ENCODE peak calls at places on chromosome 2, in eight cellular contexts. M is breast epithelium, X is iPS-NIHi11, J is type B pancreatic cell, B is neural crest cell, E is astrocyte of the spinal cord, R is fibroblast of mammary gland, A is colonic mucosa. V is an unnamed sample.

GRCh38 chr2:9333591-9334171 is 89.6 kb downstream of the ITGB1BP1 start:
- DNase-seq in M (peak), X (peak), J (peak), B (no peak), E (peak), R (peak), A (peak), V (peak)

GRCh38 chr2:113878743-113879142 is 11.1 kb upstream of the ACTR3 start:
- DNase-seq in M (no peak), X (no peak), J (no peak), B (no peak), E (no peak), R (no peak), A (no peak), V (no peak)

GRCh38 chr2:201127570-201127969 is 11.6 kb downstream of the CFLAR start:
- DNase-seq in M (no peak), X (no peak), J (no peak), B (no peak), E (peak), R (peak), A (no peak), V (no peak)

GRCh38 chr2:197464180-197464579 is 10.8 kb downstream of the COQ10B start:
- DNase-seq in M (no peak), X (no peak), J (no peak), B (no peak), E (peak), R (peak), A (no peak), V (no peak)

GRCh38 chr2:238404406-238405216 is 22.1 kb upstream of the ASB1 start:
- DNase-seq in M (no peak), X (no peak), J (no peak), B (no peak), E (no peak), R (no peak), A (no peak), V (no peak)

GRCh38 chr2:221629478-221629877 is 57.4 kb upstream of the EPHA4 start:
- DNase-seq in M (no peak), X (no peak), J (no peak), B (no peak), E (peak), R (peak), A (no peak), V (no peak)

GRCh38 chr2:168559187-168559586 is 103.1 kb downstream of the CERS6 start:
- DNase-seq in M (no peak), X (no peak), J (no peak), B (no peak), E (no peak), R (peak), A (peak), V (no peak)

GRCh38 chr2:24571828-24572442 is 80.9 kb downstream of the NCOA1 start:
- DNase-seq in M (no peak), X (no peak), J (no peak), B (no peak), E (no peak), R (no peak), A (no peak), V (no peak)

GRCh38 chr2:23350026-23350791 is 34.8 kb upstream of the KLHL29 start:
- DNase-seq in M (peak), X (no peak), J (no peak), B (no peak), E (no peak), R (peak), A (no peak), V (peak)

V was measured in cardiac muscle cell.